ENCODE peak calls at places on chromosome 4, in seven cellular contexts. B is IMR-90, T is H9, M is trophoblast cell, J is mesendoderm, Q is H1, S is mesenchymal stem cell. L is an unnamed sample.

GRCh38 chr4:83329521-83330105 is 5.0 kb downstream of the HPSE start:
- DNase-seq in B (peak; percentile 5), T (no peak), M (peak; percentile 85), J (no peak), Q (no peak), S (no peak), L (no peak)

GRCh38 chr4:13193662-13194061 is 290.5 kb downstream of the RAB28 start:
- DNase-seq in B (no peak), T (no peak), M (no peak), J (peak; percentile 46), Q (no peak), S (no peak), L (no peak)

GRCh38 chr4:7169134-7169533 is 23.2 kb upstream of the SORCS2 start:
- DNase-seq in B (no peak), T (peak; percentile 17), M (no peak), J (no peak), Q (no peak), S (no peak), L (no peak)

GRCh38 chr4:150211821-150212445 is 133.7 kb downstream of the DCLK2 start:
- DNase-seq in B (no peak), T (no peak), M (peak; percentile 93), J (no peak), Q (no peak), S (peak; percentile 42), L (no peak)

GRCh38 chr4:82517043-82517442 is 44.7 kb downstream of the TMEM150C start:
- DNase-seq in B (peak; percentile 61), T (no peak), M (no peak), J (no peak), Q (no peak), S (peak; percentile 37), L (no peak)

GRCh38 chr4:71974681-71975080 is 57.1 kb upstream of the NPFFR2 start:
- DNase-seq in B (peak; percentile 6), T (no peak), M (peak; percentile 84), J (peak; percentile 87), Q (no peak), S (peak; percentile 73), L (no peak)

GRCh38 chr4:3417448-3417847 is 24.3 kb upstream of the HGFAC start:
- DNase-seq in B (no peak), T (peak; percentile 27), M (no peak), J (no peak), Q (no peak), S (no peak), L (no peak)

GRCh38 chr4:335515-335914 is 2.1 kb upstream of the ZNF141 start:
- DNase-seq in B (no peak), T (no peak), M (no peak), J (no peak), Q (no peak), S (no peak), L (no peak)

GRCh38 chr4:164959896-164960295 is 17.6 kb downstream of the TRIM61 start:
- DNase-seq in B (peak; percentile 22), T (no peak), M (peak; percentile 67), J (no peak), Q (no peak), S (no peak), L (no peak)

DNA sequence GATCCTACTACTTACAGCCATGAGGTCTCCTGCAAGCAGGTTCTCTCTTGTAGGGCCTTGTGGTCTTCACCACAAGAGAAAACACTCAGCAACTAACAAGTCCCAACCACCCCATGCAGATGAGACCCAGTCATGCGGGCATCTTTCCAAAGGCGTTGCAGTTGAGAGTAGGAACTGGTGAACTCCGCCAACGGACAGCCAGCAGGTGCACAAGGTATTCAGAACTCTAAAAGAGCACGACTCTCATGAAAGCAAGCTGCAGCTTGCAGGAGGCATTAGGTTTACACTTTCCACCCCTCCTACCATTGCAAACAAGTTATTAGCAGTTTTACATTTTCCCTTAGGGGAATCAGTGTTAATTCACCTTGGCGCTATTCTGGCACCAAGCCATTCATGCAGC is 173.4 kb upstream of the KIT start:
- DNase-seq in B (no peak), T (no peak), M (no peak), J (no peak), Q (no peak), S (no peak), L (no peak)
- H2BK120ac ChIP-seq in B (no peak overlapping the region), T (no peak overlapping the region), M (no peak overlapping the region), J (no peak overlapping the region), Q (no peak overlapping the region), S (no peak overlapping the region), L (no peak overlapping the region)

GRCh38 chr4:80202190-80202711 is 4.9 kb downstream of the PRDM8 start:
- DNase-seq in B (peak; percentile 80), T (peak; percentile 82), M (peak; percentile 83), J (peak; percentile 81), Q (no peak), S (peak; percentile 86), L (no peak)
- H3K4ac ChIP-seq in B (peak overlapping the region; percentile 75), T (no peak overlapping the region), M (no peak overlapping the region), J (no peak overlapping the region), Q (no peak overlapping the region), S (peak overlapping the region; percentile 72), L (no peak overlapping the region)

GRCh38 chr4:121800961-121801714 is at the start of gene EXOSC9:
- DNase-seq in B (peak; percentile 94), T (peak; percentile 92), M (peak; percentile 100), J (peak; percentile 97), Q (peak; percentile 82), S (peak; percentile 93), L (peak; percentile 94)

GRCh38 chr4:121799208-121799823 is 1.8 kb upstream of the EXOSC9 start:
- DNase-seq in B (no peak), T (no peak), M (no peak), J (no peak), Q (no peak), S (no peak), L (no peak)

GRCh38 chr4:121801715-121802075 is 572 bp downstream of the EXOSC9 start:
- DNase-seq in B (no peak), T (no peak), M (peak; percentile 12), J (no peak), Q (no peak), S (no peak), L (no peak)

GRCh38 chr4:121800638-121800960 is 524 bp upstream of the EXOSC9 start:
- DNase-seq in B (no peak), T (no peak), M (no peak), J (no peak), Q (no peak), S (no peak), L (no peak)

GRCh38 chr4:121799888-121800501 is 1.1 kb upstream of the EXOSC9 start:
- DNase-seq in B (no peak), T (no peak), M (no peak), J (no peak), Q (no peak), S (no peak), L (no peak)
- H3K27ac ChIP-seq in B (no peak overlapping the region), T (no peak overlapping the region), M (no peak overlapping the region), J (no peak overlapping the region), Q (no peak overlapping the region), S (no peak overlapping the region), L (no peak overlapping the region)

DNA sequence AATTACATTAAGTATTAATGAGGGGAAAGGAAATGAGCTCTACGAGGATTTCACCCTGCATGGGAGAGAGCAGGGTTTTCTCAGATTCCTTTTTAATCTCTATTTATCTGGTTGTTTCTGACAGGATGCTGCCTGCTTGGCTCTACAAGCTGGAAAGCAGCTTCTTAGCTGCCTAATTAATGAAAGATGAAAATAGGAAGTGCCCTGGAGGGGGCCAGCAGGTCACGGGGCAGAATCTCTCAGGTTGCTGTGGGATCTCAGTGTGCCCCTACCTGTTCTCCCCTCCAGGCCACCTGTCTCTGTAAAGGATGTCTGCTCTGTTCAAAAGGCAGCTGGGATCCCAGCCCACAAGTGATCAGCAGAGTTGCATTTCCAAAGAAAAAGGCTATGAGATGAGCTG is 113.7 kb downstream of the PARM1 start:
- DNase-seq in B (no peak), T (no peak), M (no peak), J (no peak), Q (no peak), S (no peak), L (no peak)
- H2BK120ac ChIP-seq in B (no peak overlapping the region), T (no peak overlapping the region), M (no peak overlapping the region), J (no peak overlapping the region), Q (no peak overlapping the region), S (no peak overlapping the region), L (no peak overlapping the region)

GRCh38 chr4:144456196-144456595 is 189.8 kb upstream of the HHIP start:
- DNase-seq in B (no peak), T (no peak), M (no peak), J (no peak), Q (no peak), S (no peak), L (no peak)

GRCh38 chr4:144463896-144464295 is 182.1 kb upstream of the HHIP start:
- DNase-seq in B (no peak), T (no peak), M (no peak), J (no peak), Q (no peak), S (no peak), L (no peak)

GRCh38 chr4:144463236-144463635 is 182.7 kb upstream of the HHIP start:
- DNase-seq in B (no peak), T (no peak), M (no peak), J (no peak), Q (no peak), S (no peak), L (no peak)

GRCh38 chr4:144465546-144465945 is 180.4 kb upstream of the HHIP start:
- DNase-seq in B (no peak), T (no peak), M (no peak), J (no peak), Q (no peak), S (no peak), L (no peak)

GRCh38 chr4:144461906-144462305 is 184.1 kb upstream of the HHIP start:
- DNase-seq in B (no peak), T (no peak), M (no peak), J (no peak), Q (no peak), S (no peak), L (no peak)
- H3K4ac ChIP-seq in B (no peak overlapping the region), T (no peak overlapping the region), M (no peak overlapping the region), J (no peak overlapping the region), Q (no peak overlapping the region), S (no peak overlapping the region), L (no peak overlapping the region)

DNA sequence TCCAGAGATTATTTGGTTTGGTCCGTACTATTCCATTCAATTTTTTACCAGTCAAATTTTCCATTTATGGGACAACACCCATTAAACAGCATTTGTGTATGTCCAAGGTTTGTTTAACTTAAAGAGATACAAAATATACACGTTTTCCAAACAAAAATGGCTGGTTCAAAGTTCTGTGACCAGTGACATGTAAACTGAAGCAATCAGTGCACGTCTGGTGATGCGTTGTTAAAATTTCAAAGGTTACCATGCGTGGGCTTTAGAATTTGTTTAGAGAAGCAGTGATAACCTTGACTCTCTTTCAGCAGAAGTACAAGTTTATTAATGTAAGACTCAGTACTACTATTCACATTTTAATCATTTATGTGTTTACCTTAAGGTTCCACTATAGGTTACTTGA is 25.2 kb upstream of the ALB start:
- DNase-seq in B (no peak), T (no peak), M (no peak), J (no peak), Q (no peak), S (no peak), L (no peak)
- H3K27ac ChIP-seq in B (no peak overlapping the region), T (no peak overlapping the region), M (no peak overlapping the region), J (no peak overlapping the region), Q (no peak overlapping the region), S (no peak overlapping the region), L (no peak overlapping the region)